ENCODE peak calls at places on chromosomes 12 and 14, in four cellular contexts. A, H, O and L are unnamed samples.

GRCh38 chr12:120748242-120748641 is 22.6 kb downstream of the ACADS start:
- DNase-seq in O (no peak), H (no peak), A (no peak), L (no peak)

GRCh38 chr12:98873823-98874222 is 228.7 kb downstream of the APAF1 start:
- DNase-seq in H (no peak), A (no peak), O (no peak), L (no peak)

GRCh38 chr12:28817524-28817923 is 331.6 kb upstream of the FAR2 start:
- DNase-seq in H (no peak), O (no peak), A (no peak), L (no peak)

GRCh38 chr14:68181395-68182326 is 362.1 kb downstream of the RAD51B start:
- DNase-seq in A (peak), O (no peak), H (no peak), L (no peak)

GRCh38 chr12:109439181-109439580 is 37.9 kb downstream of the KCTD10 start:
- DNase-seq in H (no peak), O (no peak), A (no peak), L (no peak)

GRCh38 chr14:85057266-85057665 is 472.7 kb upstream of the FLRT2 start:
- DNase-seq in A (no peak), O (no peak), H (no peak), L (no peak)

GRCh38 chr12:33752854-33753253 is 269.4 kb upstream of the ALG10 start:
- DNase-seq in A (peak), O (no peak), H (no peak), L (no peak)

GRCh38 chr14:53060046-53060445 is 93.1 kb downstream of the DDHD1 start:
- DNase-seq in A (peak), O (no peak), H (no peak), L (no peak)

GRCh38 chr14:43003845-43004244 is 1397.2 kb downstream of the LRFN5 start:
- DNase-seq in A (no peak), H (no peak), O (no peak), L (no peak)